ENCODE peak calls at places on chromosomes 6 and 20, in nine cellular contexts. N is heart left ventricle, M is mammary epithelial cell, V is tibial nerve, L is AG04450, A is colonic mucosa, P is pancreas, D is caudate nucleus, T is PC-3. R is an unnamed sample.

GRCh38 chr6:163709693-163710092 is 295.2 kb downstream of the QKI start:
- DNase-seq in N (peak), M (no peak), V (no peak), L (no peak), A (no peak), P (no peak), D (peak), T (no peak), R (no peak)

GRCh38 chr20:5996765-5997164 is 46.3 kb downstream of the MCM8 start:
- DNase-seq in N (no peak), M (no peak), V (no peak), L (no peak), A (no peak), P (no peak), D (no peak), T (peak), R (no peak)

GRCh38 chr6:14921170-14921569 is 324.7 kb upstream of the JARID2 start:
- DNase-seq in N (peak), M (no peak), V (peak), L (no peak), A (peak), P (peak), D (peak), T (no peak), R (peak)

GRCh38 chr20:59525500-59526241 is 78.7 kb upstream of the PHACTR3 start:
- DNase-seq in N (peak), M (peak), V (peak), L (no peak), A (peak), P (peak), D (peak), T (peak), R (peak)

GRCh38 chr20:34370062-34370461 is 7.0 kb downstream of the ITCH start:
- DNase-seq in N (no peak), M (no peak), V (no peak), L (no peak), A (no peak), P (no peak), D (no peak), T (no peak), R (no peak)

GRCh38 chr20:44092551-44093248 is 94.3 kb downstream of the JPH2 start:
- DNase-seq in N (no peak), M (peak), V (no peak), L (no peak), A (peak), P (no peak), D (no peak), T (peak), R (no peak)

GRCh38 chr20:2741463-2741862 is 48.9 kb downstream of the EBF4 start:
- DNase-seq in N (no peak), M (no peak), V (no peak), L (no peak), A (no peak), P (no peak), D (no peak), T (peak), R (no peak)

GRCh38 chr6:158024566-158025297 is 43.1 kb downstream of the SYNJ2 start:
- DNase-seq in N (no peak), M (no peak), V (no peak), L (no peak), A (no peak), P (no peak), D (no peak), T (no peak), R (no peak)

GRCh38 chr6:83221886-83222479 is 28.8 kb downstream of the RWDD2A start:
- DNase-seq in N (no peak), M (peak), V (no peak), L (no peak), A (no peak), P (no peak), D (no peak), T (peak), R (no peak)

GRCh38 chr6:89100114-89100513 is 17.8 kb downstream of the SRSF12 start:
- DNase-seq in N (no peak), M (no peak), V (no peak), L (no peak), A (no peak), P (no peak), D (no peak), T (no peak), R (no peak)

GRCh38 chr6:16633961-16634360 is 127.3 kb downstream of the ATXN1 start:
- DNase-seq in N (no peak), M (no peak), V (no peak), L (no peak), A (no peak), P (no peak), D (no peak), T (no peak), R (no peak)

GRCh38 chr6:99011151-99011550 is 63.4 kb upstream of the FBXL4 start:
- DNase-seq in N (no peak), M (no peak), V (no peak), L (no peak), A (no peak), P (no peak), D (no peak), T (no peak), R (no peak)

GRCh38 chr20:19205999-19206398 is 6.4 kb upstream of the SLC24A3 start:
- DNase-seq in N (peak), M (peak), V (peak), L (no peak), A (peak), P (no peak), D (peak), T (peak), R (peak)

GRCh38 chr6:901696-902455 is 208.9 kb upstream of the EXOC2 start:
- DNase-seq in N (no peak), M (no peak), V (no peak), L (no peak), A (no peak), P (peak), D (no peak), T (no peak), R (no peak)

GRCh38 chr6:165556116-165556843 is 106.8 kb downstream of the PDE10A start:
- DNase-seq in N (no peak), M (no peak), V (no peak), L (no peak), A (no peak), P (peak), D (no peak), T (peak), R (no peak)

GRCh38 chr6:63789699-63790098 is 154.1 kb downstream of the PHF3 start:
- DNase-seq in N (no peak), M (no peak), V (no peak), L (no peak), A (no peak), P (no peak), D (no peak), T (no peak), R (no peak)

GRCh38 chr20:44033873-44034272 is 119.2 kb downstream of the TOX2 start:
- DNase-seq in N (no peak), M (no peak), V (no peak), L (no peak), A (no peak), P (no peak), D (no peak), T (no peak), R (no peak)

GRCh38 chr20:25579081-25579770 is 6.1 kb downstream of the NINL start:
- DNase-seq in N (no peak), M (no peak), V (no peak), L (no peak), A (no peak), P (no peak), D (no peak), T (no peak), R (no peak)

GRCh38 chr6:106141441-106142237 is 55.5 kb downstream of the PRDM1 start:
- DNase-seq in N (no peak), M (peak), V (no peak), L (no peak), A (no peak), P (no peak), D (no peak), T (peak), R (no peak)

GRCh38 chr6:121780325-121781313 is 345.2 kb downstream of the GJA1 start:
- DNase-seq in N (peak), M (peak), V (peak), L (peak), A (peak), P (peak), D (no peak), T (peak), R (peak)

GRCh38 chr6:11434565-11435326 is 102.8 kb upstream of the TMEM170B start:
- DNase-seq in N (no peak), M (no peak), V (peak), L (peak), A (peak), P (no peak), D (no peak), T (peak), R (no peak)

GRCh38 chr20:6012166-6012565 is 41.7 kb downstream of the LRRN4 start:
- DNase-seq in N (no peak), M (no peak), V (no peak), L (no peak), A (no peak), P (no peak), D (no peak), T (no peak), R (no peak)

GRCh38 chr6:111030008-111031006 is 48.5 kb downstream of the RPF2 start:
- DNase-seq in N (peak), M (no peak), V (peak), L (no peak), A (no peak), P (no peak), D (no peak), T (no peak), R (peak)

GRCh38 chr6:8180327-8181161 is 78.2 kb upstream of the EEF1E1 start:
- DNase-seq in N (no peak), M (peak), V (no peak), L (peak), A (no peak), P (no peak), D (no peak), T (peak), R (no peak)

GRCh38 chr6:137165375-137166246 is 7.8 kb downstream of the IL22RA2 start:
- DNase-seq in N (no peak), M (peak), V (no peak), L (no peak), A (peak), P (peak), D (no peak), T (peak), R (no peak)

GRCh38 chr6:53165333-53165732 is 16.7 kb upstream of the GCM1 start:
- DNase-seq in N (no peak), M (no peak), V (no peak), L (peak), A (no peak), P (no peak), D (no peak), T (no peak), R (no peak)

GRCh38 chr6:115514656-115515055 is 546.0 kb downstream of the FRK start:
- DNase-seq in N (no peak), M (no peak), V (no peak), L (no peak), A (no peak), P (no peak), D (no peak), T (no peak), R (no peak)

GRCh38 chr6:24004062-24004461 is 122.0 kb upstream of the NRSN1 start:
- DNase-seq in N (peak), M (no peak), V (no peak), L (no peak), A (no peak), P (no peak), D (no peak), T (peak), R (no peak)

GRCh38 chr6:90375681-90376439 is 79.2 kb upstream of the BACH2 start:
- DNase-seq in N (no peak), M (no peak), V (peak), L (peak), A (no peak), P (no peak), D (no peak), T (peak), R (no peak)

GRCh38 chr6:3136361-3136760 is 17.9 kb downstream of the BPHL start:
- DNase-seq in N (no peak), M (no peak), V (no peak), L (no peak), A (no peak), P (peak), D (no peak), T (no peak), R (no peak)

GRCh38 chr6:15485875-15486274 is 177.0 kb downstream of the DTNBP1 start:
- DNase-seq in N (no peak), M (peak), V (no peak), L (no peak), A (no peak), P (no peak), D (no peak), T (peak), R (no peak)

GRCh38 chr6:77180367-77180766 is 282.9 kb downstream of the HTR1B start:
- DNase-seq in N (no peak), M (no peak), V (no peak), L (no peak), A (no peak), P (no peak), D (no peak), T (no peak), R (no peak)

GRCh38 chr6:37525460-37526357 is 26.0 kb upstream of the CCDC167 start:
- DNase-seq in N (no peak), M (no peak), V (no peak), L (no peak), A (no peak), P (no peak), D (no peak), T (peak), R (no peak)

GRCh38 chr20:58675146-58675584 is 17.4 kb upstream of the NPEPL1 start:
- DNase-seq in N (no peak), M (no peak), V (no peak), L (no peak), A (no peak), P (no peak), D (no peak), T (no peak), R (no peak)

GRCh38 chr20:46651091-46651962 is at the start of gene SLC13A3:
- DNase-seq in N (no peak), M (no peak), V (no peak), L (no peak), A (no peak), P (no peak), D (peak), T (no peak), R (no peak)

GRCh38 chr6:74596586-74596985 is 609.3 kb downstream of the COL12A1 start:
- DNase-seq in N (no peak), M (no peak), V (no peak), L (no peak), A (no peak), P (no peak), D (no peak), T (no peak), R (no peak)

GRCh38 chr6:52416629-52417151 is 3.5 kb upstream of the EFHC1 start:
- DNase-seq in N (no peak), M (peak), V (peak), L (no peak), A (peak), P (no peak), D (peak), T (peak), R (no peak)

GRCh38 chr6:14910692-14911547 is 334.9 kb upstream of the JARID2 start:
- DNase-seq in N (peak), M (no peak), V (peak), L (no peak), A (no peak), P (no peak), D (peak), T (no peak), R (no peak)

GRCh38 chr6:4571011-4571410 is 205.2 kb upstream of the CDYL start:
- DNase-seq in N (no peak), M (no peak), V (no peak), L (no peak), A (no peak), P (no peak), D (no peak), T (no peak), R (no peak)

GRCh38 chr20:49399329-49399728 is 83.1 kb downstream of the KCNB1 start:
- DNase-seq in N (no peak), M (no peak), V (peak), L (no peak), A (no peak), P (no peak), D (no peak), T (no peak), R (peak)

GRCh38 chr20:49400904-49401303 is 81.6 kb downstream of the KCNB1 start:
- DNase-seq in N (no peak), M (no peak), V (peak), L (peak), A (no peak), P (no peak), D (no peak), T (no peak), R (no peak)

GRCh38 chr20:49398401-49399144 is 83.9 kb downstream of the KCNB1 start:
- DNase-seq in N (no peak), M (no peak), V (no peak), L (no peak), A (no peak), P (no peak), D (no peak), T (no peak), R (no peak)

GRCh38 chr20:49403012-49403411 is 79.5 kb downstream of the KCNB1 start:
- DNase-seq in N (no peak), M (no peak), V (no peak), L (no peak), A (no peak), P (no peak), D (no peak), T (no peak), R (no peak)

DNA sequence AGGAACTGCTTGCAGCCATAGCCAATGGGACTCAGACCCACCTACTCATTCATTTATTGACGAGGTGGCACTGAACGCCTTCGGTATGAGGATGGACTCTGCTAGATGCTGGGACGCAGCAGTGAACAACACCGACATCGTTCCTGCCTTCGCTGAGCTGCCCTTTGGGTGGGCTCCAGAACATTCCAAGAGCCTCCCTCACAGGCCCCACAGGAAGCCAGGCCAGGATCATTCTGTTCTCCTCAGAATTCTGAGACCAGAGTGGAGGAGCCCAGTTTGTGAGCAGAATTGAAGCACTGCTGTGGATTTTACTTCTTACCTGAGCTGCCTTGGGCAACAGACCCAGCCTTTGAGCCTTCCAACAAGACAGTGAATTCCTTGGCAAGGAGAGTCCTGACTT is 82.1 kb downstream of the KCNB1 start:
- DNase-seq in N (peak), M (no peak), V (peak), L (no peak), A (no peak), P (no peak), D (no peak), T (no peak), R (peak)
- H3K27ac ChIP-seq in N (peak), M (no peak), V (peak), L (peak), A (no peak), P (no peak), D (peak), T (no peak), R (peak)

GRCh38 chr20:11249683-11250082 is 575.9 kb upstream of the JAG1 start:
- DNase-seq in N (no peak), M (no peak), V (no peak), L (no peak), A (no peak), P (no peak), D (no peak), T (no peak), R (no peak)
- H3K27ac ChIP-seq in N (no peak), M (no peak), V (no peak), L (no peak), A (no peak), P (no peak), D (no peak), T (no peak), R (no peak)

GRCh38 chr20:53752583-53752970 is 158.9 kb upstream of the ZNF217 start:
- DNase-seq in N (no peak), M (no peak), V (no peak), L (no peak), A (no peak), P (no peak), D (no peak), T (no peak), R (no peak)
- H3K27ac ChIP-seq in N (no peak), M (peak), V (no peak), L (no peak), A (peak), P (no peak), D (no peak), T (peak), R (no peak)

GRCh38 chr20:9531581-9531980 is 17.2 kb downstream of the LAMP5 start:
- DNase-seq in N (no peak), M (no peak), V (no peak), L (no peak), A (no peak), P (no peak), D (no peak), T (no peak), R (no peak)
- H3K27ac ChIP-seq in N (no peak), M (no peak), V (no peak), L (no peak), A (no peak), P (no peak), D (no peak), T (no peak), R (no peak)

GRCh38 chr6:125220712-125221111 is 67.1 kb downstream of the TPD52L1 start:
- DNase-seq in N (peak), M (peak), V (no peak), L (no peak), A (peak), P (no peak), D (peak), T (no peak), R (peak)
- H3K27ac ChIP-seq in N (peak), M (no peak), V (peak), L (no peak), A (no peak), P (no peak), D (peak), T (no peak), R (peak)

DNA sequence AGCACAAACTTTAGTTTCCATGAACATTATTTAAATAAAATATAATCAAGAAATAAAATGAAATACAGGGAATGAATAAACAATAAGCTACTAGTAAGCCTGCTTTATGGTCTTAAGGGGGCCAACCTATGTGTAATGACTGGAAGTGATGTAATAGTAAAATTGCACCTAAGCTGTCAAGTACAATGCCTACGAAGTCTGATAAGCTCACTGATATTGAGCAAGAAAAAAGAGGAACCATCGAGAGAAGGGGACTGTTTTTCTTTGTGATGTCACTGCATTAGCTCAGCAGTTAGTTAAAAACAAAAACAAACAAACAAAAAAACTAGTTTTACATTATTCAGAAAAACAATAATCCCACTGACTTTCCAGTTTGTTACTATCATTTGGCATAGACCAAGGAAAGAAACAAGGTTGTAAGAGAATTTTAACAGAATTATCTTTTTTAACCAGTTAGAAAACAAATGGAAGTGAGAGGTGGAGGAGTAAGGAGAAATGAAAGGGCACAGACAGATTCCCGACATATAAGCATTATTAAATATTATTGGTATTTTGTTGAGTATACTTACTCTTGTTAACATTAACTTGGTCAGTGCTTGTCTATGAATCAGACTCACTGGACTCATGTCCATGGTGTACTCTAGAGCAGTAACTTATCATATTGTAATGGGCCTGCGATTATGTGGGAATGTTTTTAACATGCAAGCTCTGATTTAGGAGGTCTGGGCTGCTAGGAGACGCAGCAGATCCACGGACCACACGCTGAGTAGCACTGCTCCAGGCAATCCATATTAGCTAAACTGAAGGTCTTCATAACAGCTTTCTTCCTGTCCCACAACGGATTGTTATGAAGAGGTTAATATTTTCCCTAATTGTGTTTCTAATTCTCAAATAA is 99.6 kb upstream of the HMGCLL1 start:
- DNase-seq in N (no peak), M (no peak), V (no peak), L (no peak), A (no peak), P (no peak), D (no peak), T (no peak), R (no peak)
- H3K27ac ChIP-seq in N (no peak), M (no peak), V (no peak), L (no peak), A (no peak), P (no peak), D (no peak), T (no peak), R (no peak)

GRCh38 chr6:44228433-44228832 is 5.0 kb downstream of the SLC29A1 start:
- DNase-seq in N (no peak), M (no peak), V (no peak), L (no peak), A (no peak), P (no peak), D (no peak), T (no peak), R (no peak)
- H3K27ac ChIP-seq in N (peak), M (no peak), V (peak), L (no peak), A (no peak), P (no peak), D (no peak), T (no peak), R (peak)

GRCh38 chr20:20211988-20212518 is 155.9 kb upstream of the INSM1 start:
- DNase-seq in N (no peak), M (no peak), V (no peak), L (no peak), A (no peak), P (no peak), D (no peak), T (no peak), R (no peak)
- H3K27ac ChIP-seq in N (peak), M (no peak), V (no peak), L (no peak), A (no peak), P (no peak), D (no peak), T (no peak), R (peak)

GRCh38 chr6:43274916-43275597 is 23.0 kb upstream of the SLC22A7 start:
- DNase-seq in N (no peak), M (no peak), V (no peak), L (no peak), A (peak), P (no peak), D (no peak), T (no peak), R (no peak)
- H3K27ac ChIP-seq in N (no peak), M (no peak), V (no peak), L (no peak), A (no peak), P (no peak), D (no peak), T (no peak), R (no peak)

R was measured in psoas muscle.